ENCODE peak calls at places on chromosome 9, in four cellular contexts. H is SJSA1, J is right cardiac atrium, G is GM12878. O is an unnamed sample. For H3K27me3, the result is how much of the 10 kb centered on the place peaks cover.

GRCh38 chr9:77807295-77807694 is 159.2 kb upstream of the GNA14 start:
- DNase-seq in G (no peak), J (no peak), H (peak), O (no peak)

GRCh38 chr9:40907657-40908624 is 220.5 kb downstream of the FOXD4L6 start:
- DNase-seq in G (no peak), J (no peak), H (no peak), O (no peak)

GRCh38 chr9:72828281-72828731 is 124.5 kb downstream of the ALDH1A1 start:
- DNase-seq in J (no peak), H (peak), G (no peak), O (no peak)

GRCh38 chr9:104974053-104974983 is 46.4 kb upstream of the ABCA1 start:
- DNase-seq in J (no peak), H (no peak), G (no peak), O (no peak)

GRCh38 chr9:5499889-5500398 is 10.4 kb upstream of the PDCD1LG2 start:
- DNase-seq in G (no peak), J (peak), H (no peak), O (no peak)

GRCh38 chr9:77847626-77848025 is 184.0 kb downstream of the GNAQ start:
- DNase-seq in H (no peak), G (no peak), J (no peak), O (no peak)

GRCh38 chr9:99416007-99416406 is 193.9 kb downstream of the SEC61B start:
- DNase-seq in H (no peak), G (peak), J (no peak), O (no peak)

GRCh38 chr9:69089491-69089890 is 53.9 kb downstream of the FXN start:
- DNase-seq in J (no peak), G (no peak), H (no peak), O (no peak)

GRCh38 chr9:96618209-96619108 is 1.2 kb downstream of the CDC14B start:
- DNase-seq in J (peak), G (no peak), H (peak), O (peak)

GRCh38 chr9:109251080-109251775 is 69.6 kb downstream of the EPB41L4B start:
- DNase-seq in H (peak), G (no peak), J (peak), O (no peak)

GRCh38 chr9:99112750-99113417 is 8.0 kb downstream of the TGFBR1 start:
- DNase-seq in G (no peak), H (no peak), J (no peak), O (no peak)

GRCh38 chr9:77543131-77543822 is 104.8 kb downstream of the GNA14 start:
- DNase-seq in J (no peak), G (no peak), H (no peak), O (no peak)

GRCh38 chr9:16023466-16023865 is 470.6 kb downstream of the CCDC171 start:
- DNase-seq in H (no peak), J (no peak), G (no peak), O (no peak)

GRCh38 chr9:79003514-79003913 is 568.3 kb upstream of the TLE4 start:
- DNase-seq in H (no peak), G (no peak), J (no peak), O (no peak)

GRCh38 chr9:138118601-138119071 is 241.1 kb downstream of the CACNA1B start:
- DNase-seq in J (no peak), H (no peak), G (no peak), O (no peak)

GRCh38 chr9:126965541-126966428 is 51.2 kb downstream of the RALGPS1 start:
- DNase-seq in H (peak), G (no peak), J (peak), O (peak)

GRCh38 chr9:3028535-3028934 is 184.6 kb upstream of the PUM3 start:
- DNase-seq in H (no peak), J (no peak), G (no peak), O (no peak)

GRCh38 chr9:137128158-137129088 is 10.5 kb upstream of the GRIN1 start:
- DNase-seq in G (no peak), H (no peak), J (peak), O (no peak)

GRCh38 chr9:93261735-93262523 is 78.0 kb downstream of the WNK2 start:
- DNase-seq in G (no peak), H (no peak), J (peak), O (no peak)

GRCh38 chr9:84111726-84112125 is 131.1 kb downstream of the RMI1 start:
- DNase-seq in H (no peak), G (no peak), J (no peak), O (no peak)

GRCh38 chr9:89814340-89815040 is 209.7 kb downstream of the GADD45G start:
- DNase-seq in J (no peak), H (no peak), G (no peak), O (no peak)

GRCh38 chr9:127968046-127968445 is 12.7 kb downstream of the EEIG1 start:
- DNase-seq in H (no peak), G (no peak), J (peak), O (peak)

GRCh38 chr9:93240891-93241334 is 57.0 kb downstream of the WNK2 start:
- DNase-seq in H (no peak), G (no peak), J (peak), O (no peak)

GRCh38 chr9:79945495-79945894 is 373.7 kb downstream of the TLE4 start:
- DNase-seq in G (no peak), J (no peak), H (no peak), O (no peak)

GRCh38 chr9:136674786-136675349 is 12.2 kb downstream of the EGFL7 start:
- DNase-seq in G (no peak), H (no peak), J (peak), O (no peak)

GRCh38 chr9:20811872-20812271 is 127.8 kb downstream of the FOCAD start:
- DNase-seq in G (no peak), H (no peak), J (no peak), O (no peak)

GRCh38 chr9:105694848-105695581 is 674 bp downstream of the TMEM38B start:
- DNase-seq in H (peak), J (peak), G (peak), O (peak)

GRCh38 chr9:4489919-4490704 is at the start of gene SLC1A1:
- DNase-seq in H (peak), G (peak), J (peak), O (peak)

GRCh38 chr9:127345566-127345965 is 51.4 kb upstream of the SLC2A8 start:
- DNase-seq in G (no peak), H (no peak), J (no peak), O (no peak)

GRCh38 chr9:127979333-127980055 is 1.3 kb downstream of the EEIG1 start:
- DNase-seq in H (peak), G (no peak), J (peak), O (peak)

GRCh38 chr9:79264511-79265448 is 307.0 kb upstream of the TLE4 start:
- DNase-seq in J (no peak), H (no peak), G (no peak), O (no peak)

GRCh38 chr9:135857371-135857786 is 50.0 kb downstream of the CAMSAP1 start:
- DNase-seq in J (no peak), G (no peak), H (no peak), O (no peak)

DNA sequence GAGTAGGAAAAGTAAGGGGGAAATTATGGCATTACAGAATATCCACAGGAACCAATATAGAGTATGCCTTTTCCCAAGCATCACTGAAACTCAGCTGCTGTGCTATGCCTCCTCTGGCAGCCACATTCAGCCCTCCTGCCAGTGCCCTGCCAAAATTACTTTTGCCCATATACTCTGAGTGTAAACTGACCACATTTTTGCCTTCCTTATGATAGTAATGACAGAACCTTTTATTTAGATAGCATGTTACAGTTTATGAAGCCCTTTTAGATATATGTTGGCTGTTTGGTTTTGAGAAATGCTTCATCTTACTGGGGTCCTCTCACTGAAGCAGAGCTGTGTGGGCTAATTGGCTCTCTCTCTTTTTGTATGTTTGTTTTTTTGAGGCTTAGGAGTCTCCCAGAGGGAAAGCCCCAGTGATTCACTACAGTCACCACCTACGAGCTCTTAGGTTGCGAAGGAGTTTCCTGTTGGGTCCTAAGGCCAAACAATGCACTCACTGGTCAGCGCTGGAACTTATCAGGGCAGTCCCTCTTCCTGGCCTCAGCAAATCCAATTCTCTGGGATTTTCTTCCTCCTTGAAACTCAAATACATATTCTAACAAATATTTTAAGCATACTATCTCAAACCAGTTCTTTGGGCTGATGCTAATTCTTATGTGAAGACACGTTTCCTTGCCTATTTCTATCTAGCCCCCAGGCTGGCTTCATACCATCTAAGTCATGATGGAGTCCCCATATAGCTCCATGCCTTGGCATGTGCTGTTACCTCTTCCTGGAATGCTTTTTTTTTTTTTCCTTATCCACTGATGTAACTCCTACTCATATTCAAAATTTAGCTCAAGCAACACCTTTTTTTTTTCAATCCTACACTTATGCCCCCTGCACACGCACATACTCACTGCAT is 3.7 kb downstream of the PHF24 start:
- DNase-seq in J (no peak), H (peak), G (no peak), O (no peak)
- H3K27me3 ChIP-seq in J (under half), H (under half), G (under half), O (half or more)

DNA sequence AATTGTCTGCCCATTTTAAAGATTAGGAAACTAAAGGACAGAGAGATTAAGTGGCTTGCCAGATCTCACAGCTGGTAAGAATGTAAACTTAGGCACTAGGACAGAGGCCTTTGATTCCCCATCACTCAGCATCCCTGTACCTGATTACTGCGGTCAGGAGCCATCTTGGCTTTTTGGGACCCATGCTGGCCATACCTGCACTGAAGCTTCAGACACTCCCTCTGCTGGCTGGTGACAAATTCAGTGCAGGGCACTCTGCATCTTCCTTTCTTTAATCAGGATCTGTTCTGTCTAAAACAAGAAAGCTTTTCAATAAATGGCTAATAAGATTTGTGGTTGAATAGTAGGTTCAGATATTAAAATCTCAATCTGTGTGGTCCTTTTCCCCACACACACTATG is 215.5 kb upstream of the RORB start:
- DNase-seq in H (no peak), J (no peak), G (no peak), O (no peak)
- H3K27me3 ChIP-seq in H (under half), J (under half), G (under half), O (under half)

GRCh38 chr9:37056521-37056920 is 22.5 kb upstream of the PAX5 start:
- DNase-seq in G (no peak), J (no peak), H (no peak), O (no peak)

GRCh38 chr9:37053684-37054512 is 19.8 kb upstream of the PAX5 start:
- DNase-seq in J (no peak), G (no peak), H (no peak), O (no peak)

GRCh38 chr9:37056086-37056485 is 22.0 kb upstream of the PAX5 start:
- DNase-seq in G (no peak), H (no peak), J (no peak), O (no peak)

GRCh38 chr9:37054513-37054776 is 20.4 kb upstream of the PAX5 start:
- DNase-seq in H (no peak), G (no peak), J (no peak), O (no peak)
- H3K27me3 ChIP-seq in H (under half), G (under half), J (under half), O (half or more)

DNA sequence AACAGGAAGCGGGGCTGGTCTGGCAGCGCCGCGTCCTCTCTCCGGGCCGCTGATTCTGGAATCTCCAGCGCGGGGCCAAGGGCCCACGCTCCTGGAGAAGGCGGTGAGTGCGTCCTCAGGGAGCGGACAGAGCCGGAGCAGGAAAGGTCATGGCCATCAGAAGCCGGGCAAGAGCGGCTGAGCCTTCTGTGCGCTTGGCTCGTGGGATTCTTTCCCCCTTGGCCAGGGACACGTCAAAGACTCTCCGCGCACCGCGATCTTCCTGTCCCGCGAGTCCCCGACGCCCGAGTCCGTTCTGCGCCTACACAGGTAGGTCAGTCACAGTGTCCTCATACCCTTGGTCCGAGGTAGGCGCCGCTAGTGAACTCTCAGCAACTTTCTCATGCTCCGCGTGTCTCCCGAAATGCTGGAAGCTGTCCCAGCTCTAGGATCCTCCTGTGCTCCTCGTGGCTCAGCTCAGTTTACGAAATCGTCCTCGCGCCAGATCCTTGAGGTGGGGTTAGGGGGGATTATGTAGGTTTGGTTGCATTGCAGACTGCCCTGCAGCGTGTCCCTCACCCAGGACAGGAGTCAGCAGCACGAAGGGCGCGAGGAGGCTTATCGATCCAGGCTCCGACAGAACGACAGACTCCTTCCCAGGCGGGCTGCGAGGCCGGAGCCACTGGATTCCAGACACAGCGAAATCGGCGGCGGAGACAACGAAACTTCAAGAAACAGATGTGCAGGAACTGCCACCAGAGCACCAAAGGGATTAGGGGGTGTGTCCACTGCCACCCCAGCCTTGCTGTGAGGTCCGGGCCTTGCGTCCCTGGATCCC is 8.7 kb downstream of the LHX6 start:
- DNase-seq in H (no peak), J (peak), G (no peak), O (no peak)
- H3K27me3 ChIP-seq in H (under half), J (under half), G (under half), O (half or more)

DNA sequence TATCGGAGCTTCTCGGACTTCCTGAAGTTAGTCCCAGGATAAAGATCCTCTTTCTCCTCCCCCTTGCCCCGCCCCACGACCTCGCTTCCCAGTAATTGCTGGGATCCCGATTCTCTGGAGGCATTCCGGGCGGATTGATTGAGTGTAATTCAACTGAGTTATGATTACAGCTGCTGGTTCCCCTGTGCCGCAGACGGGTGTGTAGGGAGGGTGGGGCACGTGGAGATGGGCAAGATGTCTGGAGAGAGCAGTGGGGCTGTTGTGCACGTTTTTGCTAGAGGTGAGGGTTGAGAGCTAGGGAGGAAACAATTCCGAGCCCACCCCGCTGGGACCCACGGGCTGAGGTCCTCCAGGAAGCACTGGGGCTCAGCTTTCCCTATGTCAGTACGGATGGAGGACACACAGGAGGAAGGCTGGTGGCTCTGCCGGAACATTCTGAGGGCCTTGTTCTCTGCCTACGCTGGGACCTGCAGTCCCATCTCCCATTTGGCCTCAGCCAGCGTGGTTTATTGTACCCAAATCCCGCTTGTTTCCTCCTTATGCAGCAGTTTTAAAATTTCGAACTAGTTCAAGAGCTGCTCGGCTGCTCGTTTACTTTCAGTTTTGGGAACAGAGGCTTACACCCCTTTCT is 2.4 kb upstream of the DMRT2 start:
- DNase-seq in H (no peak), J (no peak), G (no peak), O (no peak)
- H3K27me3 ChIP-seq in H (under half), J (under half), G (under half), O (half or more)

GRCh38 chr9:124767830-124768229 is 3.3 kb downstream of the NR6A1 start:
- DNase-seq in H (no peak), G (no peak), J (no peak), O (no peak)

GRCh38 chr9:124769451-124770358 is 1.4 kb downstream of the NR6A1 start:
- DNase-seq in H (peak), J (peak), G (no peak), O (no peak)

GRCh38 chr9:124768778-124769350 is 2.2 kb downstream of the NR6A1 start:
- DNase-seq in G (no peak), H (no peak), J (no peak), O (no peak)

GRCh38 chr9:124766815-124767554 is 4.1 kb downstream of the NR6A1 start:
- DNase-seq in G (no peak), H (no peak), J (no peak), O (no peak)

GRCh38 chr9:124768275-124768674 is 2.8 kb downstream of the NR6A1 start:
- DNase-seq in G (no peak), H (no peak), J (no peak), O (no peak)
- H3K27me3 ChIP-seq in G (under half), H (under half), J (under half), O (half or more)

DNA sequence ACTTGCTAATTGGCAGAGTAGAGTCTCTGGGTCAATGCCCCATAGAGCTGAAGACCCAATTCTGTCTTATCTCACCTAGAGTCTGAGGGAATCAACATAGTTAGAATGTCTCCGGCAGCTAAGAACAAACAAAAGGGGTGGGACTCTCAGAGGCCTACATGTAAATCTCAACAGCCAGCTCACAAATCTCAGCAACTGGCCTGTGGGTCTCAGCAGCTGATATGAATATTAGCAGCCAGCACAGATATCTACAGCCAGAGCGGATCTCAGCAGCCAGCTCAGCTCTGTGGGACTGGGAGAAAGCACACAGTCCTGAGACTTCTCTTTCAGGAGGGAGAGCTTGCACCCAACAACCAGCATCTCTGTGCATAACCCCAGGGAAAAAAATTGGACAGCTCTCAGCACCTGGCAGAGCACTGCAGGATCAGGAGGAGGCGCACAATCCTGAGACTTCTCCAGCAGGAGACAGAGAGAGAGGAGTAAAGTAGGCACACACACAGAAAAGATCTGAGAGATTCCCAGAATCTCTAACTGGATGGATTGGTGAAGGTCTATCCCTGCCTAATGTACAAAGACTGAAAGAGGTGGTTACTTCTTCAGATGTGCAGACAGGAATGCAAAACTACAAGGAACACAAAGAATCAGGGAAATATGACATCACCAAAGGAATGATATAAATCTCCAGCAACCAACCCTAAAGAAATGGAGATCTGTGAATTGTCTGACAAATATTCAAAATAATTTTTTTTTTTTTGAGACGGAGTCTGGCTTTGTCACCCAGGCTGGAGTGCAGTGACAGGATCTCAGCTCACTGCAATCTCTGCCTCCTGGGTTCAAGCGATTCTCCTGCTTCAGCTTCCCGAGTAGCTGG is 29.2 kb downstream of the KLF4 start:
- DNase-seq in G (no peak), H (no peak), J (no peak), O (no peak)
- H3K27me3 ChIP-seq in G (under half), H (under half), J (under half), O (under half)

DNA sequence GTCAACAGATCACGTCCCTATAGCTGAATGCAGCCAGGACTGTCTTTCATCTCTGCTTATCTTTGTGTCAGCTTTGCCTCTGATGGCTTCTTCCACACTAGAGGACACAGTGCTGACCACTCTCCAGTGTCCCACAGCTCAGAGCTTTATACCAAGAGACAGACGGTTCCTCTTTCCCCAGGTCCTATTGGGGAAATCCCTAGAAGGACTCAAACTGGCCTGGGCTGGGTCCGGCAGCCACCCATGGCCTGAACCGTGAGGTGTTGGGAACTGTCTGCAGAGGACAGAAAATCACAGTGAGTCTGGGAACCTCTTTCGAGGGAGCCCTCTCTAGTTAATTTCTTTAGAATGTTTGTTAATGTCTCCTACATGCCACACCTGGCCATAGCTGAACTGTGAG is 68.3 kb upstream of the SHB start:
- DNase-seq in H (no peak), G (no peak), J (no peak), O (no peak)
- H3K27me3 ChIP-seq in H (under half), G (under half), J (under half), O (half or more)

O was measured in left ventricle myocardium inferior.